ENCODE peak calls at places on chromosomes 6 and 20, in seven cellular contexts. One of them, this sample, is unnamed.

GRCh38 chr6:145508107-145508506 is 227.2 kb downstream of the EPM2A start:
- DNase-seq in SJCRH30: no peak
- DNase-seq in activated CD8-positive, alpha-beta memory T cell treated with anti-CD3 and anti-CD28 coated beads for 24 hours: no peak
- DNase-seq in activated CD4-positive, alpha-beta T cell treated with anti-CD3 and anti-CD28 coated beads, Interleukin-2, amount 50 U/mL, for 24 hours: no peak
- DNase-seq in nephron progenitor cell: no peak
- DNase-seq in NCI-H1092 treated with DMSO at 0.1 percent for 48 hours: no peak
- DNase-seq in putamen: no peak
- DNase-seq in this sample: no peak

GRCh38 chr20:49507741-49508434 is 25.4 kb upstream of the KCNB1 start:
- DNase-seq in SJCRH30: no peak
- DNase-seq in activated CD8-positive, alpha-beta memory T cell treated with anti-CD3 and anti-CD28 coated beads for 24 hours: no peak
- DNase-seq in activated CD4-positive, alpha-beta T cell treated with anti-CD3 and anti-CD28 coated beads, Interleukin-2, amount 50 U/mL, for 24 hours: no peak
- DNase-seq in nephron progenitor cell: no peak
- DNase-seq in NCI-H1092 treated with DMSO at 0.1 percent for 48 hours: no peak
- DNase-seq in putamen: no peak
- DNase-seq in this sample: no peak

GRCh38 chr20:5918856-5919633 is 31.3 kb downstream of the TRMT6 start:
- DNase-seq in SJCRH30: no peak
- DNase-seq in activated CD8-positive, alpha-beta memory T cell treated with anti-CD3 and anti-CD28 coated beads for 24 hours: no peak
- DNase-seq in activated CD4-positive, alpha-beta T cell treated with anti-CD3 and anti-CD28 coated beads, Interleukin-2, amount 50 U/mL, for 24 hours: no peak
- DNase-seq in nephron progenitor cell: no peak
- DNase-seq in NCI-H1092 treated with DMSO at 0.1 percent for 48 hours: no peak
- DNase-seq in putamen: no peak
- DNase-seq in this sample: no peak

GRCh38 chr6:77249560-77249959 is 213.7 kb downstream of the HTR1B start:
- DNase-seq in SJCRH30: no peak
- DNase-seq in activated CD8-positive, alpha-beta memory T cell treated with anti-CD3 and anti-CD28 coated beads for 24 hours: no peak
- DNase-seq in activated CD4-positive, alpha-beta T cell treated with anti-CD3 and anti-CD28 coated beads, Interleukin-2, amount 50 U/mL, for 24 hours: no peak
- DNase-seq in nephron progenitor cell: no peak
- DNase-seq in NCI-H1092 treated with DMSO at 0.1 percent for 48 hours: no peak
- DNase-seq in putamen: no peak
- DNase-seq in this sample: no peak

GRCh38 chr6:78243519-78243918 is 590.7 kb downstream of the MEI4 start:
- DNase-seq in SJCRH30: peak; percentile 15
- DNase-seq in activated CD8-positive, alpha-beta memory T cell treated with anti-CD3 and anti-CD28 coated beads for 24 hours: no peak
- DNase-seq in activated CD4-positive, alpha-beta T cell treated with anti-CD3 and anti-CD28 coated beads, Interleukin-2, amount 50 U/mL, for 24 hours: no peak
- DNase-seq in nephron progenitor cell: no peak
- DNase-seq in NCI-H1092 treated with DMSO at 0.1 percent for 48 hours: no peak
- DNase-seq in putamen: no peak
- DNase-seq in this sample: no peak

GRCh38 chr6:18515767-18516166 is 128.6 kb downstream of the RNF144B start:
- DNase-seq in SJCRH30: peak; percentile 66
- DNase-seq in activated CD8-positive, alpha-beta memory T cell treated with anti-CD3 and anti-CD28 coated beads for 24 hours: no peak
- DNase-seq in activated CD4-positive, alpha-beta T cell treated with anti-CD3 and anti-CD28 coated beads, Interleukin-2, amount 50 U/mL, for 24 hours: no peak
- DNase-seq in nephron progenitor cell: no peak
- DNase-seq in NCI-H1092 treated with DMSO at 0.1 percent for 48 hours: no peak
- DNase-seq in putamen: no peak
- DNase-seq in this sample: peak; percentile 10

GRCh38 chr6:15132854-15133670 is 112.8 kb upstream of the JARID2 start:
- DNase-seq in SJCRH30: no peak
- DNase-seq in activated CD8-positive, alpha-beta memory T cell treated with anti-CD3 and anti-CD28 coated beads for 24 hours: no peak
- DNase-seq in activated CD4-positive, alpha-beta T cell treated with anti-CD3 and anti-CD28 coated beads, Interleukin-2, amount 50 U/mL, for 24 hours: no peak
- DNase-seq in nephron progenitor cell: no peak
- DNase-seq in NCI-H1092 treated with DMSO at 0.1 percent for 48 hours: no peak
- DNase-seq in putamen: no peak
- DNase-seq in this sample: no peak

GRCh38 chr20:23187759-23188158 is 101.6 kb upstream of the CD93 start:
- DNase-seq in SJCRH30: no peak
- DNase-seq in activated CD8-positive, alpha-beta memory T cell treated with anti-CD3 and anti-CD28 coated beads for 24 hours: no peak
- DNase-seq in activated CD4-positive, alpha-beta T cell treated with anti-CD3 and anti-CD28 coated beads, Interleukin-2, amount 50 U/mL, for 24 hours: no peak
- DNase-seq in nephron progenitor cell: no peak
- DNase-seq in NCI-H1092 treated with DMSO at 0.1 percent for 48 hours: no peak
- DNase-seq in putamen: no peak
- DNase-seq in this sample: no peak

GRCh38 chr6:106560966-106561740 is 68.1 kb downstream of the RTN4IP1 start:
- DNase-seq in SJCRH30: no peak
- DNase-seq in activated CD8-positive, alpha-beta memory T cell treated with anti-CD3 and anti-CD28 coated beads for 24 hours: no peak
- DNase-seq in activated CD4-positive, alpha-beta T cell treated with anti-CD3 and anti-CD28 coated beads, Interleukin-2, amount 50 U/mL, for 24 hours: no peak
- DNase-seq in nephron progenitor cell: no peak
- DNase-seq in NCI-H1092 treated with DMSO at 0.1 percent for 48 hours: no peak
- DNase-seq in putamen: no peak
- DNase-seq in this sample: peak; percentile 86

GRCh38 chr20:47620808-47621805 is 119.4 kb downstream of the NCOA3 start:
- DNase-seq in SJCRH30: peak; percentile 21
- DNase-seq in activated CD8-positive, alpha-beta memory T cell treated with anti-CD3 and anti-CD28 coated beads for 24 hours: no peak
- DNase-seq in activated CD4-positive, alpha-beta T cell treated with anti-CD3 and anti-CD28 coated beads, Interleukin-2, amount 50 U/mL, for 24 hours: no peak
- DNase-seq in nephron progenitor cell: no peak
- DNase-seq in NCI-H1092 treated with DMSO at 0.1 percent for 48 hours: peak; percentile 76
- DNase-seq in putamen: peak; percentile 22
- DNase-seq in this sample: no peak

GRCh38 chr6:104789770-104790190 is 69.9 kb downstream of the HACE1 start:
- DNase-seq in SJCRH30: no peak
- DNase-seq in activated CD8-positive, alpha-beta memory T cell treated with anti-CD3 and anti-CD28 coated beads for 24 hours: no peak
- DNase-seq in activated CD4-positive, alpha-beta T cell treated with anti-CD3 and anti-CD28 coated beads, Interleukin-2, amount 50 U/mL, for 24 hours: peak; percentile 11
- DNase-seq in nephron progenitor cell: no peak
- DNase-seq in NCI-H1092 treated with DMSO at 0.1 percent for 48 hours: no peak
- DNase-seq in putamen: no peak
- DNase-seq in this sample: no peak

This sample was measured in esophagus muscularis mucosa.